ENCODE peak calls at places on chromosomes 5 and 9, in six cellular contexts. S is pancreas, X is fibroblast of pulmonary artery, A is mammary epithelial cell, H is psoas muscle, F is coronary artery. B is an unnamed sample.

GRCh38 chr5:126348855-126349635 is 74.2 kb upstream of the GRAMD2B start:
- DNase-seq in S (no peak), X (peak), A (no peak), H (no peak), F (no peak), B (no peak)

GRCh38 chr5:79062431-79062830 is 7.0 kb downstream of the DMGDH start:
- DNase-seq in S (no peak), X (no peak), A (peak), H (no peak), F (no peak), B (no peak)

GRCh38 chr5:168227973-168228615 is 63.4 kb upstream of the WWC1 start:
- DNase-seq in S (no peak), X (peak), A (no peak), H (no peak), F (no peak), B (no peak)

GRCh38 chr9:129702563-129702962 is 37.1 kb downstream of the PRRX2 start:
- DNase-seq in S (no peak), X (peak), A (peak), H (no peak), F (no peak), B (peak)

GRCh38 chr5:1860949-1861348 is 21.8 kb downstream of the IRX4 start:
- DNase-seq in S (no peak), X (no peak), A (no peak), H (no peak), F (no peak), B (no peak)

GRCh38 chr5:82584631-82585030 is 306.5 kb upstream of the RPS23 start:
- DNase-seq in S (no peak), X (no peak), A (no peak), H (no peak), F (no peak), B (no peak)

GRCh38 chr9:34578241-34579096 is 11.1 kb downstream of the CNTFR start:
- DNase-seq in S (no peak), X (peak), A (no peak), H (no peak), F (no peak), B (no peak)

GRCh38 chr5:56161446-56161838 is 71.7 kb downstream of the ANKRD55 start:
- DNase-seq in S (no peak), X (no peak), A (no peak), H (no peak), F (no peak), B (no peak)

GRCh38 chr5:43192558-43193170 is 639 bp downstream of the NIM1K start:
- DNase-seq in S (peak), X (peak), A (peak), H (peak), F (no peak), B (no peak)

GRCh38 chr9:38094165-38094564 is 25.1 kb upstream of the SHB start:
- DNase-seq in S (no peak), X (no peak), A (no peak), H (no peak), F (peak), B (no peak)

GRCh38 chr9:128733256-128733655 is 9.3 kb upstream of the ZDHHC12 start:
- DNase-seq in S (peak), X (peak), A (peak), H (peak), F (no peak), B (peak)

GRCh38 chr5:73274121-73274520 is 101.1 kb downstream of the TMEM174 start:
- DNase-seq in S (no peak), X (no peak), A (no peak), H (no peak), F (no peak), B (no peak)

GRCh38 chr5:139745121-139745799 is 50.3 kb upstream of the PSD2 start:
- DNase-seq in S (no peak), X (peak), A (peak), H (peak), F (peak), B (peak)

GRCh38 chr9:86926130-86926529 is 21.2 kb downstream of the GAS1 start:
- DNase-seq in S (no peak), X (no peak), A (no peak), H (no peak), F (no peak), B (no peak)

GRCh38 chr5:119470851-119471451 is 18.7 kb downstream of the HSD17B4 start:
- DNase-seq in S (no peak), X (peak), A (peak), H (no peak), F (no peak), B (no peak)

GRCh38 chr5:36156124-36156601 is 4.3 kb downstream of the SKP2 start:
- DNase-seq in S (no peak), X (peak), A (peak), H (peak), F (no peak), B (no peak)

GRCh38 chr5:34042302-34042701 is 711 bp downstream of the C1QTNF3 start:
- DNase-seq in S (no peak), X (no peak), A (no peak), H (peak), F (no peak), B (no peak)

GRCh38 chr9:6567140-6567591 is 78.4 kb downstream of the GLDC start:
- DNase-seq in S (no peak), X (peak), A (peak), H (no peak), F (no peak), B (peak)

GRCh38 chr9:86732514-86732913 is 214.8 kb downstream of the GAS1 start:
- DNase-seq in S (no peak), X (peak), A (peak), H (peak), F (no peak), B (peak)

GRCh38 chr9:20297646-20298084 is 324.6 kb downstream of the MLLT3 start:
- DNase-seq in S (no peak), X (peak), A (peak), H (no peak), F (no peak), B (no peak)

GRCh38 chr5:108686676-108687075 is 61.0 kb upstream of the FER start:
- DNase-seq in S (no peak), X (no peak), A (no peak), H (no peak), F (no peak), B (no peak)

GRCh38 chr9:76023715-76024195 is 133.3 kb downstream of the PCSK5 start:
- DNase-seq in S (no peak), X (peak), A (peak), H (no peak), F (no peak), B (no peak)

GRCh38 chr9:132879443-132880310 is 979 bp downstream of the SPACA9 start:
- DNase-seq in S (no peak), X (no peak), A (no peak), H (no peak), F (no peak), B (no peak)

GRCh38 chr5:156950716-156951115 is 12.3 kb downstream of the TIMD4 start:
- DNase-seq in S (no peak), X (no peak), A (no peak), H (no peak), F (no peak), B (no peak)

GRCh38 chr9:87324613-87325194 is 173.0 kb upstream of the DAPK1 start:
- DNase-seq in S (no peak), X (peak), A (peak), H (no peak), F (no peak), B (peak)

GRCh38 chr9:111559000-111559610 is 34.1 kb downstream of the ZNF483 start:
- DNase-seq in S (no peak), X (peak), A (peak), H (no peak), F (no peak), B (peak)

GRCh38 chr9:126406075-126406675 is 79.5 kb downstream of the MVB12B start:
- DNase-seq in S (no peak), X (no peak), A (no peak), H (no peak), F (no peak), B (no peak)

DNA sequence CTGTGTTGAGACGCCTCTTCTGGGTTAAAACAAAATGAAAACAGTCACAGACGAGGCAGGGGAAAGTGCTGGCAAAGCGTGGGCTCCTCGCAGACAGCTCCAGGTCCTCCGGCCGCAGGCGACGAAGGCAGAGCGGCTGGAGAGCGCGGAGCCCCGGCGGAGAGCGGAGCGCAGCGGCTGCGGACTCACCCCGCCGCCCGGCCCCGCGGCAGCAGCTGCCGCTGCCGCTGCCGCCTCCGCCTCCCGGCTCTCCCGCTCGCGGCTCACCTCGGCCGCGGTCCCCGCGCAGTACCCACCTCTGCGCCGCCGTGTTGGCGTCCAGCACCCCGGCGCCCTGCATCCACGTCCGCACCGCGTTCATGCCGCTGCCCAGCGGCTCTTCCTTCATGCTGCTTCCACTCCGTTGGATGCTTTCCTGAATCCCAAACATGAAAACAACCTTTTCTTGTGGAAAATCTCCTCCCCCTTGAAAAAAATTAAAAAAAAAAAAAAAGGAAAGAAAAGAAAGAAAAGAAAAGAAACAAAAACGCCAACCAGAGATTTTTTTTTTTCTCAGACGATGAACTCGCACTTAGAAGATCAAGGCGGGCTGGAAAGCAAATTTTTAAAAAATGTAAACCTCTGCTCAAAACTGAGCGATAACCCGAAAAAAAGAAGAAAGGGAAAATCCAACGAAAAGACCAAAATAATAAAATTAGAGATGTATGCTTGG is 511 bp downstream of the EBF1 start:
- DNase-seq in S (peak), X (peak), A (peak), H (peak), F (no peak), B (no peak)
- TF ChIP-seq CTCF in S (no peak), X (no peak), A (no peak), H (no peak), F (no peak), B (no peak)

GRCh38 chr9:89606049-89606481 is 1.3 kb downstream of the GADD45G start:
- DNase-seq in S (peak), X (peak), A (peak), H (peak), F (peak), B (no peak)

GRCh38 chr9:89605181-89606048 is 603 bp downstream of the GADD45G start:
- DNase-seq in S (peak), X (peak), A (peak), H (peak), F (peak), B (no peak)

GRCh38 chr9:89604463-89605180 is at the start of gene GADD45G:
- DNase-seq in S (peak), X (peak), A (peak), H (peak), F (peak), B (no peak)

GRCh38 chr9:89608646-89609335 is 4.0 kb downstream of the GADD45G start:
- DNase-seq in S (no peak), X (no peak), A (no peak), H (no peak), F (no peak), B (no peak)

DNA sequence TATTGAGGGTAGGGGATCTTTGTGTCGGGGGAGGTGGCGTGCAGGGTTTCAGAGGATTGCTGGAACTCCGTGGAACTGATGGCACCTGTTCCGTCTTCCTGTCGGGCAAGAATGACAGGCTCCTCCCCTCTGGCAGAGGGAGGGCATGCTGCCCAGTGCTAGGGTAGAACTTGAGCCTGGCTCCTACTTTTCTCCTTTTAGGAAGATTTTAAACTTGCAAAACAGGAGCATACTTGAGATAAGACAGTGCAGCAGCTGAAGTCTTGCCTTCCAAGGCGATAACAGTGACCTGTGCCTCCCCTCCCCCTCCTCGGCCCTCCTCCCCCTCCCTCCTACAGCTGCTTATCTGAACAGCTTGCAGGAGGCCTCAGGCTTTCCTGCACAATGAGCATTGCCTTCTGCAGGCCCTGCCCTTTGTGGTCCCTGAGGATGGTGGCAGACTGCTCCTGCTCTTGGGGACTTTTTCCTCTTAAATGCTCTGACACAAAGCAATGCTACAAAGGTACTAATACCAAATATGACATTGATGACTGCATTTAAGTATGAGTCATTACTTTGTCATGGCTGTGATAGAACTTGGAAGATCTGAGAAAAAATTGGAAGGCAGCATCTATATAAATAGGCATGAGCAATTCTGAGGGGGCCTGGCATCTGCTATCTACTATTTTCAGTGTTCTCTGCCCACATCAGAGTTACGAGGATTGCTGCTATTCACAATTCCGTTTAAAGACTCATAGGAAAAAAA is 1.9 kb downstream of the GADD45G start:
- DNase-seq in S (no peak), X (peak), A (peak), H (peak), F (peak), B (no peak)
- H3K4me3 ChIP-seq in S (peak), X (no peak), A (no peak), H (peak), F (peak), B (peak)

GRCh38 chr5:143860211-143860610 is 48.2 kb downstream of the HMHB1 start:
- DNase-seq in S (no peak), X (no peak), A (no peak), H (no peak), F (no peak), B (no peak)
- TF ChIP-seq CTCF in S (no peak), X (no peak), A (no peak), H (no peak), F (no peak), B (peak)

GRCh38 chr5:129398279-129398678 is 61.8 kb upstream of the ADAMTS19 start:
- DNase-seq in S (no peak), X (no peak), A (no peak), H (no peak), F (no peak), B (no peak)
- H3K4me3 ChIP-seq in S (no peak), X (no peak), A (no peak), H (no peak), F (no peak), B (no peak)

GRCh38 chr5:146622391-146622790 is 106.4 kb upstream of the GPR151 start:
- DNase-seq in S (no peak), X (no peak), A (no peak), H (no peak), F (no peak), B (no peak)
- TF ChIP-seq CTCF in S (no peak), X (peak), A (peak), H (no peak), F (no peak), B (peak)

GRCh38 chr5:111680737-111681413 is 76.1 kb downstream of the NREP start:
- DNase-seq in S (no peak), X (peak), A (peak), H (peak), F (no peak), B (peak)
- H3K4me3 ChIP-seq in S (no peak), X (no peak), A (no peak), H (no peak), F (peak), B (no peak)

GRCh38 chr5:53430618-53431252 is 49.7 kb upstream of the FST start:
- DNase-seq in S (no peak), X (peak), A (peak), H (no peak), F (no peak), B (no peak)
- TF ChIP-seq CTCF in S (no peak), X (peak), A (peak), H (peak), F (peak), B (peak)

GRCh38 chr5:76622973-76623596 is at the start of gene F2RL2:
- DNase-seq in S (no peak), X (peak), A (no peak), H (no peak), F (no peak), B (peak)
- H3K4me3 ChIP-seq in S (no peak), X (no peak), A (no peak), H (no peak), F (peak), B (no peak)

GRCh38 chr5:142720561-142721275 is 34.8 kb upstream of the FGF1 start:
- DNase-seq in S (peak), X (peak), A (peak), H (no peak), F (peak), B (no peak)

GRCh38 chr5:142715291-142715690 is 29.4 kb upstream of the FGF1 start:
- DNase-seq in S (no peak), X (no peak), A (no peak), H (no peak), F (no peak), B (no peak)

GRCh38 chr5:142716963-142717362 is 31.1 kb upstream of the FGF1 start:
- DNase-seq in S (no peak), X (peak), A (peak), H (no peak), F (no peak), B (no peak)

GRCh38 chr5:142719836-142720330 is 34.0 kb upstream of the FGF1 start:
- DNase-seq in S (no peak), X (no peak), A (no peak), H (no peak), F (no peak), B (no peak)

DNA sequence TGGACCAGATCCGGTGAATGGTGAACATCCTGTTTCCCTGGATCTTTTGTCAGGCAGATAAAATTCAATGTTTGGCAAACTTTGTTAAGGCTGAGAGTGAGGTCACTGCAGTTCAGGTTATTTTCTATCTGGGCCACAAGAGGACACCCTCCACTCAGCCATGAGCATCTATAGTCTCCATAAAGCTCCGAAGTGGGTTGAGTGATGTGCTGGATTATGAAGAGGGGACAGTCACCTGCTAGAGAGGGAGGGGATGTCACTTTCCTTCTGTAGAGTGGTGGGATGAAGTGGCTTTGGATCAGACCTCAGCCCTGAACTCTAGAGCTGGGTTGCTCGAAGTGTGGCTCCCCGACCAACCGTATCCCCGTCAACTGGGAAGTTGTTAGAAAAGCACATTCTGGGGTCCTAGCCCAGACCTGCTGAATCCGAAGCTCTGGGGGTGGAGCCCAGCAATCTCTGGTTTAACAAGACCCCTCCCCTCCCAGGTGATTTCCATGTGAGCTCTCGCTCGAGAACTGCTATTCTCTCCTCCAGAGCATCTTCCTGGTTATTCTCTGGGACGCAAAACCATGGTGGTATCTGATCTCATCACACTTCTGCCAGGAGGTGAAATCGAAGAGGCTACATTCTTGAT is 31.8 kb upstream of the FGF1 start:
- DNase-seq in S (no peak), X (peak), A (peak), H (no peak), F (no peak), B (no peak)
- TF ChIP-seq CTCF in S (no peak), X (peak), A (peak), H (peak), F (peak), B (peak)

GRCh38 chr9:97305501-97306298 is 1.8 kb upstream of the CCDC180 start:
- DNase-seq in S (no peak), X (no peak), A (no peak), H (no peak), F (no peak), B (no peak)

GRCh38 chr9:97309260-97309659 is 1.8 kb downstream of the CCDC180 start:
- DNase-seq in S (no peak), X (no peak), A (no peak), H (no peak), F (no peak), B (no peak)

GRCh38 chr9:97307091-97307490 is 368 bp upstream of the CCDC180 start:
- DNase-seq in S (peak), X (peak), A (peak), H (peak), F (no peak), B (peak)

GRCh38 chr9:97310023-97310422 is 2.6 kb downstream of the CCDC180 start:
- DNase-seq in S (no peak), X (no peak), A (no peak), H (no peak), F (no peak), B (no peak)

DNA sequence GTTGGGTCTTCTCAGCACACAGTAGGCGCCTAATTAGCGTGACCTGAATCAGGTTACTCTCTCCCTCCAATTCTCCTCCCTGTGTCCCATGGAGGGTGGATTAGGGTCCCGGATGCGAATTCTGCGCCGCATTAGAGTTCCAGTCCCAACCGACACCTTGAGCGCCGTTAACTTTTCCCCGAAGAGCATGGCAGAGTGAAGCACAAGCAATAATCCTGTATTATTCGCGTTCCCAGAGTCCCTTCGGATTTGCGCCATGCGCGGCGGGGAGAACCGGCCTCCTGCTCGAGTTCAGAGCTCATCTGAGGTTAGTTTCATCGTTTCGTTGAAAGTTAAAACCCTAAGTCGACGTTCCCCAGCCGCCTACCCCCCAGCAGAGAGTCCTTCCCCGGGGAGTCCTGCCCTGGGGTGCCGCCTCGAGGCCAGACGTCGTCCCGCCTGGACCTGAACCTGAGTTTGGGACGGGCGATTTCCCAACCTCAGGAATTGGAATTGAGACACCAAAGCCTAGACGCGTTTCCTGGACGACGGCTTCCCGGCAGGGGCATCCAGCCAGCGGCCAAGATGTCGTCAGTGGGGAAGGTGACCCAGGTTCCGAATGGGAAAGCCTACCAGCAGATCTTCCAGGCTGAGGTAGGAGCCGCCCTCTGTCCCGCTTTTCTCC is at the start of gene CCDC180:
- DNase-seq in S (peak), X (peak), A (no peak), H (peak), F (no peak), B (no peak)
- H3K4me3 ChIP-seq in S (no peak), X (peak), A (peak), H (peak), F (peak), B (peak)

B was measured in epithelial cell of proximal tubule.